ENCODE peak calls at places on chromosomes 4 and X, in six cellular contexts. P is neuronal stem cell; X is activated CD4-positive, alpha-beta T cell treated with anti-CD3 and anti-CD28 coated beads, Interleukin-2, amount 50 U/mL, for 24 hours; O is posterior vena cava; Z is WTC11; U is transverse colon. Q is an unnamed sample.

GRCh38 chr4:25351777-25352421 is 25.2 kb upstream of the ANAPC4 start:
- DNase-seq in P (no peak), X (no peak), O (no peak), Z (no peak), U (no peak), Q (no peak)

GRCh38 chrX:107736781-107737531 is 38.6 kb downstream of the TSC22D3 start:
- DNase-seq in P (no peak), X (no peak), O (no peak), Z (peak), U (no peak), Q (no peak)

GRCh38 chr4:26034849-26035248 is 120.8 kb downstream of the SMIM20 start:
- DNase-seq in P (no peak), X (no peak), O (no peak), Z (no peak), U (no peak), Q (no peak)

GRCh38 chr4:183249854-183250253 is 70.2 kb downstream of the CLDN22 start:
- DNase-seq in P (no peak), X (no peak), O (no peak), Z (no peak), U (peak), Q (peak)

GRCh38 chrX:43557792-43558191 is 98.3 kb upstream of the MAOA start:
- DNase-seq in P (peak), X (peak), O (no peak), Z (peak), U (peak), Q (peak)

GRCh38 chrX:110081740-110082139 is 78.8 kb downstream of the TMEM164 start:
- DNase-seq in P (no peak), X (no peak), O (no peak), Z (no peak), U (no peak), Q (no peak)

GRCh38 chrX:47172549-47172948 is 21.1 kb upstream of the UBA1 start:
- DNase-seq in P (no peak), X (no peak), O (peak), Z (no peak), U (no peak), Q (no peak)

GRCh38 chr4:71732706-71733105 is 51.2 kb downstream of the GC start:
- DNase-seq in P (no peak), X (no peak), O (no peak), Z (no peak), U (no peak), Q (no peak)

GRCh38 chr4:85870298-85871083 is 395.5 kb downstream of the ARHGAP24 start:
- DNase-seq in P (no peak), X (no peak), O (no peak), Z (no peak), U (no peak), Q (no peak)

GRCh38 chr4:168844261-168845039 is 165.6 kb downstream of the CBR4 start:
- DNase-seq in P (no peak), X (no peak), O (no peak), Z (no peak), U (no peak), Q (no peak)

Q was measured in globus pallidus.